ENCODE peak calls at places on chromosomes 7 and 10, in seven cellular contexts. S is A549, M is germinal center, D is activated B cell treated with CpG ODN at 0.5 μM for 24 hours, A is NCI-H1092, Q is NCI-H510A, Z is amygdala. H is an unnamed sample.

GRCh38 chr7:157357129-157358040 is 20.6 kb downstream of the DNAJB6 start:
- DNase-seq in M (peak), S (no peak), A (no peak), D (no peak), Z (no peak), Q (no peak), H (no peak)

GRCh38 chr10:42952358-42952757 is 124.5 kb upstream of the RET start:
- DNase-seq in A (no peak), M (no peak), Z (no peak), Q (peak), S (no peak), D (peak), H (no peak)

GRCh38 chr10:131691481-131692090 is 209.2 kb upstream of the PPP2R2D start:
- DNase-seq in S (no peak), M (no peak), Q (no peak), Z (no peak), A (no peak), D (no peak), H (no peak)

GRCh38 chr7:17474724-17475344 is 176.4 kb downstream of the AHR start:
- DNase-seq in Z (no peak), A (no peak), M (peak), S (peak), Q (no peak), D (no peak), H (no peak)

GRCh38 chr7:154591544-154591943 is 411.4 kb downstream of the PAXIP1 start:
- DNase-seq in S (no peak), Q (no peak), M (no peak), A (no peak), D (no peak), Z (peak), H (no peak)

GRCh38 chr10:42544945-42545344 is 93.4 kb downstream of the ZNF33B start:
- DNase-seq in Q (no peak), Z (no peak), A (no peak), D (no peak), M (no peak), S (no peak), H (no peak)

GRCh38 chr10:80441831-80442230 is 12.3 kb upstream of the TSPAN14 start:
- DNase-seq in Z (no peak), S (no peak), Q (no peak), A (no peak), D (no peak), M (no peak), H (no peak)

GRCh38 chr10:99619851-99620712 is at the start of gene SLC25A28:
- DNase-seq in A (peak), D (peak), S (peak), M (peak), Z (peak), Q (peak), H (peak)

GRCh38 chr10:7438196-7438986 is 27.6 kb upstream of the SFMBT2 start:
- DNase-seq in A (peak), Q (no peak), Z (no peak), M (no peak), S (no peak), D (no peak), H (no peak)

GRCh38 chr10:31836569-31837406 is 91.8 kb downstream of the ARHGAP12 start:
- DNase-seq in D (no peak), A (no peak), M (peak), Z (no peak), Q (no peak), S (peak), H (no peak)

GRCh38 chr7:6133249-6133648 is 102.1 kb downstream of the ANKRD61 start:
- DNase-seq in M (no peak), D (no peak), S (no peak), A (no peak), Z (no peak), Q (no peak), H (no peak)

GRCh38 chr10:4519691-4520402 is 306.2 kb upstream of the AKR1E2 start:
- DNase-seq in S (no peak), M (no peak), A (no peak), D (no peak), Z (no peak), Q (no peak), H (no peak)

GRCh38 chr7:130938661-130939060 is 204.7 kb upstream of the KLF14 start:
- DNase-seq in M (no peak), D (no peak), Q (no peak), S (no peak), Z (no peak), A (no peak), H (no peak)

GRCh38 chr7:22979861-22980260 is 34.1 kb downstream of the HYCC1 start:
- DNase-seq in Z (no peak), S (no peak), A (no peak), D (no peak), M (no peak), Q (no peak), H (no peak)

GRCh38 chr10:117364121-117364960 is 10.9 kb downstream of the PDZD8 start:
- DNase-seq in A (no peak), M (no peak), S (no peak), D (no peak), Z (no peak), Q (no peak), H (no peak)

GRCh38 chr7:1725766-1726630 is 55.9 kb downstream of the ELFN1 start:
- DNase-seq in M (no peak), Q (no peak), A (no peak), S (no peak), D (no peak), Z (no peak), H (no peak)

GRCh38 chr10:94349327-94349726 is 13.4 kb downstream of the NOC3L start:
- DNase-seq in Z (no peak), A (no peak), S (no peak), D (no peak), M (no peak), Q (no peak), H (no peak)

GRCh38 chr7:34849163-34849960 is 187.9 kb downstream of the DPY19L1 start:
- DNase-seq in Q (no peak), S (peak), Z (no peak), M (no peak), D (no peak), A (no peak), H (no peak)

GRCh38 chr7:149237502-149237901 is 1.9 kb upstream of the ZNF212 start:
- DNase-seq in M (no peak), Q (no peak), Z (no peak), D (no peak), S (no peak), A (no peak), H (no peak)

GRCh38 chr7:64747802-64748201 is 46.4 kb upstream of the ZNF138 start:
- DNase-seq in S (no peak), D (no peak), Q (no peak), A (no peak), Z (no peak), M (no peak), H (no peak)

GRCh38 chr7:154231732-154232131 is 179.5 kb downstream of the DPP6 start:
- DNase-seq in Z (no peak), D (no peak), S (no peak), A (no peak), Q (no peak), M (no peak), H (no peak)

GRCh38 chr7:102974366-102975236 is 61.8 kb downstream of the LRRC17 start:
- DNase-seq in M (no peak), Z (no peak), A (no peak), S (no peak), Q (no peak), D (no peak), H (no peak)

GRCh38 chr10:75971402-75972211 is 540.2 kb downstream of the LRMDA start:
- DNase-seq in Z (no peak), S (no peak), A (no peak), Q (no peak), D (no peak), M (no peak), H (no peak)

GRCh38 chr10:122733450-122733849 is 33.8 kb upstream of the C10orf120 start:
- DNase-seq in A (no peak), Z (no peak), Q (no peak), S (no peak), D (no peak), M (no peak), H (no peak)

GRCh38 chr7:156064921-156065386 is 252.7 kb upstream of the SHH start:
- DNase-seq in Q (no peak), A (no peak), S (no peak), D (no peak), M (no peak), Z (no peak), H (no peak)

GRCh38 chr10:132229834-132230556 is 43.2 kb downstream of the DPYSL4 start:
- DNase-seq in M (peak), S (no peak), A (no peak), D (no peak), Z (no peak), Q (no peak), H (no peak)

GRCh38 chr10:126166797-126167196 is 221.5 kb downstream of the ADAM12 start:
- DNase-seq in M (no peak), A (no peak), S (no peak), D (no peak), Q (no peak), Z (no peak), H (no peak)

GRCh38 chr7:27677912-27678612 is 15.4 kb upstream of the HIBADH start:
- DNase-seq in Q (no peak), S (peak), D (no peak), M (no peak), A (no peak), Z (no peak), H (no peak)

GRCh38 chr10:115026041-115026779 is 67.0 kb upstream of the ATRNL1 start:
- DNase-seq in M (no peak), S (no peak), Q (no peak), D (no peak), A (peak), Z (no peak), H (no peak)

GRCh38 chr10:112344261-112344660 is 29.7 kb upstream of the ACSL5 start:
- DNase-seq in S (no peak), D (no peak), A (no peak), Q (no peak), Z (no peak), M (no peak), H (no peak)

GRCh38 chr10:34275626-34276025 is 539.5 kb downstream of the PARD3 start:
- DNase-seq in D (no peak), A (no peak), Q (no peak), Z (no peak), M (no peak), S (no peak), H (no peak)